ENCODE peak calls at places on chromosomes 13 and 19, in six cellular contexts. Q, C, U, B, I and H are unnamed samples.

GRCh38 chr19:18435185-18435841 is 2.6 kb downstream of the ISYNA1 start:
- DNase-seq in Q (no peak), C (no peak), U (no peak), B (no peak), I (no peak), H (no peak)

GRCh38 chr13:36553501-36553900 is 120.3 kb upstream of the SERTM1 start:
- DNase-seq in Q (no peak), C (no peak), U (no peak), B (no peak), I (no peak), H (no peak)

GRCh38 chr19:7524992-7525739 is 2.7 kb downstream of the MCOLN1 start:
- DNase-seq in Q (no peak), C (no peak), U (no peak), B (no peak), I (no peak), H (no peak)

GRCh38 chr13:81293594-81294164 is 952.8 kb upstream of the SPRY2 start:
- DNase-seq in Q (no peak), C (no peak), U (no peak), B (no peak), I (no peak), H (no peak)

GRCh38 chr19:15101479-15102082 is 5.6 kb upstream of the SYDE1 start:
- DNase-seq in Q (peak; percentile 87), C (peak; percentile 61), U (peak; percentile 38), B (no peak), I (peak; percentile 54), H (no peak)

GRCh38 chr19:31294189-31294588 is 55.0 kb downstream of the TSHZ3 start:
- DNase-seq in Q (no peak), C (no peak), U (no peak), B (no peak), I (no peak), H (no peak)

GRCh38 chr19:29699861-29700260 is 15.2 kb downstream of the C19orf12 start:
- DNase-seq in Q (no peak), C (no peak), U (no peak), B (no peak), I (no peak), H (no peak)

GRCh38 chr13:42548731-42549554 is 25.0 kb upstream of the TNFSF11 start:
- DNase-seq in Q (no peak), C (no peak), U (no peak), B (peak; percentile 98), I (no peak), H (no peak)

GRCh38 chr13:80050252-80050651 is 290.7 kb downstream of the SPRY2 start:
- DNase-seq in Q (no peak), C (no peak), U (no peak), B (no peak), I (no peak), H (no peak)

GRCh38 chr19:5154129-5154798 is 185.4 kb downstream of the KDM4B start:
- DNase-seq in Q (peak; percentile 91), C (peak; percentile 75), U (no peak), B (no peak), I (peak; percentile 82), H (peak; percentile 26)

GRCh38 chr19:611506-611869 is 21.8 kb downstream of the HCN2 start:
- DNase-seq in Q (no peak), C (no peak), U (no peak), B (no peak), I (no peak), H (no peak)

GRCh38 chr19:55376381-55376933 is at the start of gene TMEM190:
- DNase-seq in Q (peak; percentile 76), C (peak; percentile 62), U (no peak), B (no peak), I (peak; percentile 32), H (no peak)

GRCh38 chr13:113656831-113657671 is 947 bp downstream of the ATP4B start:
- DNase-seq in Q (no peak), C (no peak), U (no peak), B (no peak), I (no peak), H (no peak)

GRCh38 chr19:14674764-14675163 is at the start of gene ADGRE3:
- DNase-seq in Q (no peak), C (no peak), U (no peak), B (no peak), I (no peak), H (no peak)

GRCh38 chr19:6218497-6219146 is 61.2 kb downstream of the MLLT1 start:
- DNase-seq in Q (peak; percentile 99), C (peak; percentile 92), U (peak; percentile 51), B (peak; percentile 35), I (peak; percentile 97), H (peak; percentile 94)

GRCh38 chr13:113848020-113848419 is 15.9 kb downstream of the GAS6 start:
- DNase-seq in Q (peak; percentile 30), C (no peak), U (no peak), B (no peak), I (no peak), H (no peak)

GRCh38 chr19:10919352-10920287 is 8.8 kb downstream of the YIPF2 start:
- DNase-seq in Q (no peak), C (no peak), U (no peak), B (no peak), I (no peak), H (no peak)

GRCh38 chr13:114111577-114111976 is 20.8 kb downstream of the RASA3 start:
- DNase-seq in Q (no peak), C (no peak), U (no peak), B (no peak), I (no peak), H (no peak)

GRCh38 chr19:48714759-48715261 is 4.7 kb downstream of the MAMSTR start:
- DNase-seq in Q (no peak), C (no peak), U (no peak), B (no peak), I (no peak), H (no peak)

GRCh38 chr13:55615080-55615479 is 1525.6 kb upstream of the PRR20A start:
- DNase-seq in Q (no peak), C (no peak), U (no peak), B (no peak), I (no peak), H (no peak)

GRCh38 chr19:34669305-34669704 is 7.7 kb downstream of the SCGB2B2 start:
- DNase-seq in Q (no peak), C (no peak), U (no peak), B (no peak), I (no peak), H (peak; percentile 53)

GRCh38 chr19:13284929-13285928 is 135.0 kb downstream of the IER2 start:
- DNase-seq in Q (no peak), C (no peak), U (no peak), B (no peak), I (no peak), H (no peak)

GRCh38 chr13:66154981-66155380 is 1075.2 kb downstream of the PCDH9 start:
- DNase-seq in Q (no peak), C (no peak), U (no peak), B (no peak), I (no peak), H (no peak)

DNA sequence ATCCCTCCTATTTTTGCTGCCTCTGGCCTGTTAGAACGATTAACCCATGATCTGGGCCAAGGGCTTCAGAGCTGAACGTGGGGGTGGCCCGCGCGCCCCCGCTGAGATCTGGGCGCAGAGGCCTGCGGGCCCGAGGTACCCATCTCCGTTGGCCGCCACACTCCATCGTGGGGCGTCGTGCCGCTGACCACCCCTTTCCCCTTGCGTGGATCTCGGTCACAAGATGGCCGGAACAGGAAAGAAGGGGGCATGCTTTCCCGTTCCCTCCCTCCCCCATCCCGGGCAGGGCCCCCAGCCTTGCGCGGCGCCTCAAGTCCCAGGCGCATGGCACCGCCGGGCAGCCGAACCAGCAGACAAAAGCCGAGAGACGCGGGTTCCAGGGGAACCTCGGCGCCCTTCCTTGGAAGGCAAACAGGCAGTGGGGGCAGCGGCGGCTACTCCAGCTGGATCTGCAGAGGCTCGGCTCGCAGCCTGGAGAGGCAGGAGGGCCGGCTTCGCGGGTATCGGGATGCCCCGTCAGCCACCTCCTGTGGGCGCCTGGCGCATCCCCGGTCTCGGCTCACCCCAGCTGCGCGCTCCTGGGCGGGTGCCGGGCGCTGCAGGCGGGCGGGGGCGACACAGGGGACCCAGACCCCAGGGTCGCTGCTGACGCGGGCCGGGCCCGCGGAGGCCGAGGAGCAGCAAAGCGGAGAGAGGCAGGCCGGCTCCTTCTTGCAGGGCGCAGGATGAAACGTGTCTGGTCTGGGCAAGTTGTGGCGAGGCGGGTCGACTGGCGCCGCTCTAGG is 500 bp downstream of the DZIP1 start:
- DNase-seq in Q (peak; percentile 88), C (no peak), U (no peak), B (no peak), I (peak; percentile 80), H (no peak)
- TF ChIP-seq JUND in Q (no peak), C (no peak), U (no peak), B (no peak), I (no peak), H (no peak)

GRCh38 chr19:33210266-33210940 is 15.2 kb downstream of the SLC7A10 start:
- DNase-seq in Q (no peak), C (no peak), U (no peak), B (no peak), I (peak; percentile 19), H (no peak)
- TF ChIP-seq JUND in Q (no peak), C (no peak), U (no peak), B (no peak), I (no peak), H (no peak)

GRCh38 chr13:26749285-26749684 is 11.3 kb downstream of the GPR12 start:
- DNase-seq in Q (no peak), C (peak; percentile 42), U (no peak), B (no peak), I (no peak), H (no peak)
- TF ChIP-seq JUND in Q (no peak), C (no peak), U (no peak), B (no peak), I (no peak), H (no peak)

GRCh38 chr19:3398900-3399278 is 32.5 kb downstream of the NFIC start:
- DNase-seq in Q (no peak), C (no peak), U (no peak), B (no peak), I (no peak), H (no peak)

GRCh38 chr19:3397266-3398022 is 31.1 kb downstream of the NFIC start:
- DNase-seq in Q (peak; percentile 56), C (peak; percentile 45), U (peak; percentile 21), B (no peak), I (peak; percentile 47), H (no peak)

GRCh38 chr19:3396881-3397265 is 30.5 kb downstream of the NFIC start:
- DNase-seq in Q (no peak), C (no peak), U (no peak), B (no peak), I (no peak), H (no peak)

GRCh38 chr19:3401004-3401768 is 34.8 kb downstream of the NFIC start:
- DNase-seq in Q (no peak), C (no peak), U (no peak), B (no peak), I (no peak), H (no peak)

DNA sequence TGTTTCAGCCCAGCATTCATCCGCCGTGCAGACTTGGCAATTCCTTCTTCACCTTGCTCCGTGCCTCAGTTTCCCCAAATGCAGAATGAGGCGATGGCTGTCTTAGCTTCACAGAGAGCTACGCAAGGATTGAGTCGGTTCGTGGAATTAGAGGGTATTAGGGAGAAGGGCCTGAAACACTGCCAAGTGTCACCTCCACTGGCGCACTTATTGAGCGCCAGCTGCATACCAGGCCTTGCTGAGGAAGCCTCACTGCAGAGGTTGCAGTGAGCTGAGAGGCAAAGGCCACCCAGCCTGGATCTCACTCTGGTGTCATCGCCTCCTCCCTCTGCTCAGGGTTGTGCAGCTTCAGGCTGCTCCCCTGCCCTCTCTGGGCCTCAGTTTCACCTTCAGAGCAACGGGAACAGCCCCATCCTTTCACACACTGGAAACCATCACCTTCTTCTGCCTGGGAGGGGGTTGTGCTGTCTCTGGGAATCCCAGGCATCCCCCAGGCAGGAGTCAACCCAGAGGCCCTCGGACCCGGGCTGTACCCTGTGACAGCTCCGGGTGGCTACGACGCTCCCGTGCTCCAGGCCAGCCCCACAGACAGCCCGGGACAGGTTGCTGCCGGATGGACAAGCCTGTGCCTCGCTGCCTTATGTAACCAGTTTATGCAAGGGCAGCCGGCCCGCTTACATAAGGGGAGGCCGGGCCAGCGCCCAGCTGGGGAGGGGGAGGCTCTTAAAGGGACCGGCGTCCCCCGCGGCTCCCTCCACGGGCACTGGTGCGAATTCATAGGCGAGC is 31.9 kb downstream of the NFIC start:
- DNase-seq in Q (no peak), C (no peak), U (no peak), B (no peak), I (no peak), H (no peak)
- TF ChIP-seq JUND in Q (no peak), C (no peak), U (no peak), B (no peak), I (no peak), H (no peak)